ENCODE peak calls at places on chromosome 14, in nine cellular contexts. R, S, W, X, G, J, A, N and O are unnamed samples.

GRCh38 chr14:61860294-61860918 is 98.2 kb downstream of the SNAPC1 start:
- DNase-seq in R (peak; percentile 14), S (peak; percentile 18), W (no peak), X (no peak), G (peak; percentile 42), J (no peak), A (peak; percentile 59), N (peak; percentile 69), O (no peak)

GRCh38 chr14:60565211-60565610 is 56.3 kb downstream of the SIX6 start:
- DNase-seq in R (peak; percentile 85), S (no peak), W (no peak), X (peak; percentile 88), G (peak; percentile 93), J (no peak), A (no peak), N (peak; percentile 10), O (peak; percentile 28)

GRCh38 chr14:50906326-50906725 is 34.5 kb downstream of the ABHD12B start:
- DNase-seq in R (no peak), S (no peak), W (no peak), X (no peak), G (no peak), J (no peak), A (no peak), N (no peak), O (no peak)

GRCh38 chr14:72045271-72045670 is 113.0 kb downstream of the RGS6 start:
- DNase-seq in R (no peak), S (no peak), W (no peak), X (no peak), G (no peak), J (no peak), A (no peak), N (no peak), O (no peak)

GRCh38 chr14:78974691-78975090 is 804.5 kb downstream of the NRXN3 start:
- DNase-seq in R (peak; percentile 91), S (no peak), W (no peak), X (no peak), G (no peak), J (no peak), A (no peak), N (peak; percentile 67), O (no peak)

GRCh38 chr14:70096866-70097265 is 91.9 kb downstream of the SLC8A3 start:
- DNase-seq in R (no peak), S (no peak), W (no peak), X (no peak), G (no peak), J (no peak), A (no peak), N (peak; percentile 36), O (no peak)

GRCh38 chr14:60085085-60085484 is 6.6 kb upstream of the PCNX4 start:
- DNase-seq in R (no peak), S (no peak), W (no peak), X (no peak), G (peak; percentile 65), J (no peak), A (no peak), N (peak; percentile 75), O (no peak)

GRCh38 chr14:50904719-50905118 is 32.9 kb downstream of the ABHD12B start:
- DNase-seq in R (no peak), S (no peak), W (no peak), X (no peak), G (no peak), J (no peak), A (no peak), N (no peak), O (no peak)

GRCh38 chr14:24367506-24368214 is at the start of gene NFATC4:
- DNase-seq in R (peak; percentile 88), S (peak; percentile 89), W (no peak), X (peak; percentile 72), G (peak; percentile 98), J (peak; percentile 89), A (peak; percentile 77), N (peak; percentile 89), O (peak; percentile 67)

GRCh38 chr14:88146881-88147649 is 142.1 kb downstream of the GPR65 start:
- DNase-seq in R (no peak), S (no peak), W (no peak), X (no peak), G (no peak), J (no peak), A (no peak), N (no peak), O (no peak)
- H3K4me3 ChIP-seq in R (no peak overlapping the region), S (no peak overlapping the region), W (no peak overlapping the region), X (no peak overlapping the region), G (no peak overlapping the region), J (no peak overlapping the region), A (no peak overlapping the region), N (no peak overlapping the region), O (no peak overlapping the region)

GRCh38 chr14:64636980-64637429 is 67.2 kb upstream of the PLEKHG3 start:
- DNase-seq in R (no peak), S (no peak), W (no peak), X (no peak), G (no peak), J (no peak), A (no peak), N (no peak), O (no peak)
- TF ChIP-seq CTCF in R (no peak), S (peak; percentile 2), W (no peak), X (no peak), G (no peak), J (no peak), A (no peak), N (no peak), O (no peak)

GRCh38 chr14:73762375-73762822 is 48.2 kb upstream of the PNMA1 start:
- DNase-seq in R (no peak), S (no peak), W (no peak), X (no peak), G (no peak), J (no peak), A (peak; percentile 61), N (no peak), O (no peak)
- H3K4me3 ChIP-seq in R (no peak overlapping the region), S (no peak overlapping the region), W (no peak overlapping the region), X (no peak overlapping the region), G (no peak overlapping the region), J (no peak overlapping the region), A (no peak overlapping the region), N (no peak overlapping the region), O (no peak overlapping the region)

DNA sequence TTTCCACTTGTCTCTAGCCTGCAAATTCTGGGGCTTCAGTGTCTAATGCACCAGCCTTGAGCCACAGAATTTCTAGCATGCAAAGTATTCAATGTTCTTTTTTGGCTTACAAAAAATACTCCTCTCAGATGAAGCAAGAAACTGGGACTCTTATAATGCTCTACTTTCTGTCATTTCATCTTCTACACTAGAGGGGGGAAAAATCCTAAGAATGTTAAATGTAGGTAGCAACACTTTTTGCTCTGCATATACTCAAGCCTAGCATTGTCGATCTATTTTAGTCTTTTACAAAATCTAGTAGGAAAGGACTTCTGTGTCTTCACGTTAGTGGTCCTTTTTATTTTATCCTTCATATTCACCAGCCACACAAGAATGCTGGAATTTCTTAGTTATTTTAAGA is 253.1 kb upstream of the FLRT2 start:
- DNase-seq in R (no peak), S (no peak), W (no peak), X (no peak), G (peak; percentile 12), J (no peak), A (no peak), N (no peak), O (no peak)
- TF ChIP-seq CTCF in R (no peak), S (no peak), W (no peak), X (no peak), G (no peak), J (no peak), A (no peak), N (no peak), O (no peak)

DNA sequence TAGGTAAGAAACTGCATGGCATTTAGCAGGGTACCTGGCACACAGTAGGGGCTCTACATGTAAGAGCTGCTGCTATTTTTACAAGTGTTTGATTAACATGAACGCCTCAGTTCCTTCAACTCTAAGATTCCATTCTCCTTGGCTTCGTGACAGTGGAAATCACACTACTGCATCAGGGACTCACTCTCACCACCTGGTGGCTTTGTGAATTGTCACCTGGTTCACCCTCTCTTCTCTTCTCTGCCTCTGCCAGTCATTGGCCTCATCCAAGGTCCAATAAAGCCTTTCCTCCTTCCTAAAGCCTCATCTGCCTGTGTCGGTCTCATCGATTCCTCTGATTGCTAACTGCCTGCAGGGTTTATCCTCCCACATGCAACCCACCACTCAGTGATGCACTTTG is 476.4 kb downstream of the VRK1 start:
- DNase-seq in R (no peak), S (no peak), W (no peak), X (no peak), G (no peak), J (no peak), A (no peak), N (no peak), O (no peak)
- H3K4me3 ChIP-seq in R (no peak overlapping the region), S (no peak overlapping the region), W (no peak overlapping the region), X (no peak overlapping the region), G (no peak overlapping the region), J (no peak overlapping the region), A (no peak overlapping the region), N (no peak overlapping the region), O (no peak overlapping the region)